ENCODE peak calls at places on chromosomes 4 and X, in eight cellular contexts. D, X, H, P, J, E, T and F are unnamed samples.

GRCh38 chr4:25878676-25879075 is 15.9 kb upstream of the SEL1L3 start:
- DNase-seq in D (no peak), X (no peak), H (no peak), P (no peak), J (no peak), E (no peak), T (no peak), F (no peak)

GRCh38 chr4:84159767-84160166 is 339.3 kb downstream of the NKX6-1 start:
- DNase-seq in D (no peak), X (no peak), H (no peak), P (no peak), J (no peak), E (no peak), T (no peak), F (peak)

GRCh38 chr4:125062079-125062478 is 252.7 kb upstream of the FAT4 start:
- DNase-seq in D (no peak), X (no peak), H (no peak), P (no peak), J (no peak), E (no peak), T (no peak), F (no peak)

GRCh38 chr4:40334591-40335507 is at the start of gene CHRNA9:
- DNase-seq in D (no peak), X (no peak), H (no peak), P (no peak), J (no peak), E (no peak), T (no peak), F (no peak)

GRCh38 chr4:8290701-8290970 is 21.1 kb downstream of the HTRA3 start:
- DNase-seq in D (no peak), X (no peak), H (no peak), P (no peak), J (no peak), E (no peak), T (peak), F (no peak)

GRCh38 chr4:139015948-139016451 is 419 bp downstream of the NOCT start:
- DNase-seq in D (no peak), X (peak), H (peak), P (peak), J (no peak), E (no peak), T (peak), F (no peak)

GRCh38 chr4:122700178-122700725 is 32.3 kb upstream of the BBS12 start:
- DNase-seq in D (no peak), X (peak), H (peak), P (no peak), J (no peak), E (peak), T (peak), F (no peak)

GRCh38 chr4:86810867-86811266 is 38.3 kb downstream of the SLC10A6 start:
- DNase-seq in D (no peak), X (no peak), H (no peak), P (no peak), J (no peak), E (no peak), T (no peak), F (no peak)

GRCh38 chr4:56148428-56148827 is 199.7 kb downstream of the CEP135 start:
- DNase-seq in D (no peak), X (no peak), H (no peak), P (no peak), J (no peak), E (no peak), T (no peak), F (no peak)

GRCh38 chr4:120824905-120825304 is 97.6 kb downstream of the PRDM5 start:
- DNase-seq in D (no peak), X (no peak), H (no peak), P (no peak), J (no peak), E (no peak), T (no peak), F (no peak)

GRCh38 chrX:150465326-150465725 is 102.2 kb downstream of the MAMLD1 start:
- DNase-seq in D (no peak), X (no peak), H (no peak), P (no peak), J (no peak), E (no peak), T (no peak), F (no peak)

GRCh38 chr4:82733636-82734035 is 65.0 kb downstream of the SCD5 start:
- DNase-seq in D (no peak), X (no peak), H (no peak), P (no peak), J (no peak), E (peak), T (no peak), F (no peak)

GRCh38 chrX:100643943-100644587 is at the start of gene SRPX2:
- DNase-seq in D (no peak), X (peak), H (peak), P (peak), J (no peak), E (peak), T (peak), F (no peak)

GRCh38 chr4:25177147-25177546 is 16.9 kb upstream of the SEPSECS start:
- DNase-seq in D (no peak), X (no peak), H (no peak), P (no peak), J (no peak), E (no peak), T (no peak), F (no peak)

GRCh38 chr4:119087121-119087520 is 48.5 kb upstream of the MYOZ2 start:
- DNase-seq in D (no peak), X (peak), H (no peak), P (no peak), J (no peak), E (peak), T (no peak), F (no peak)
- TF ChIP-seq CTCF in D (no peak), X (peak), H (no peak), P (no peak), J (no peak), E (no peak), T (peak), F (no peak)

GRCh38 chr4:65951177-65951576 is 280.9 kb upstream of the EPHA5 start:
- DNase-seq in D (no peak), X (no peak), H (no peak), P (no peak), J (no peak), E (no peak), T (no peak), F (no peak)

DNA sequence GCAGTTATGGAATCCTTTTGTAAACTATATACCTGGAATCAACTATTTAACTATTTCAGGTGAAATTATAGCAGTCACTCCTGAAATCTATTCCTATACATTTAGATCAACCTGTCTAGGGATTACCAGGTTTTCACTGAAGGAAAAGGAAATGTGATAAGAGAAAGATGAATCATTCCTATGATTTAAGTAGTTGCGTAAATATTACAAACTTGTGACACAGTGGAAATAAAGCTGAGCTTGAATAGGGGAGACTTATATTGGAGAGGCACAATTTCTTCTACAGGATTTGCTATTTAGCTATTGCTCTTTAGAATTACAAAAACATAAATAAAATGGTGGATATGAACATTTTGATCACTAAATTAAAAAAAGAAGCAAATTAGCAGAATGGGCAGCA is 284.1 kb upstream of the EPHA5 start:
- DNase-seq in D (no peak), X (peak), H (no peak), P (no peak), J (no peak), E (peak), T (no peak), F (no peak)
- TF ChIP-seq CTCF in D (no peak), X (no peak), H (no peak), P (no peak), J (no peak), E (no peak), T (no peak), F (no peak)

DNA sequence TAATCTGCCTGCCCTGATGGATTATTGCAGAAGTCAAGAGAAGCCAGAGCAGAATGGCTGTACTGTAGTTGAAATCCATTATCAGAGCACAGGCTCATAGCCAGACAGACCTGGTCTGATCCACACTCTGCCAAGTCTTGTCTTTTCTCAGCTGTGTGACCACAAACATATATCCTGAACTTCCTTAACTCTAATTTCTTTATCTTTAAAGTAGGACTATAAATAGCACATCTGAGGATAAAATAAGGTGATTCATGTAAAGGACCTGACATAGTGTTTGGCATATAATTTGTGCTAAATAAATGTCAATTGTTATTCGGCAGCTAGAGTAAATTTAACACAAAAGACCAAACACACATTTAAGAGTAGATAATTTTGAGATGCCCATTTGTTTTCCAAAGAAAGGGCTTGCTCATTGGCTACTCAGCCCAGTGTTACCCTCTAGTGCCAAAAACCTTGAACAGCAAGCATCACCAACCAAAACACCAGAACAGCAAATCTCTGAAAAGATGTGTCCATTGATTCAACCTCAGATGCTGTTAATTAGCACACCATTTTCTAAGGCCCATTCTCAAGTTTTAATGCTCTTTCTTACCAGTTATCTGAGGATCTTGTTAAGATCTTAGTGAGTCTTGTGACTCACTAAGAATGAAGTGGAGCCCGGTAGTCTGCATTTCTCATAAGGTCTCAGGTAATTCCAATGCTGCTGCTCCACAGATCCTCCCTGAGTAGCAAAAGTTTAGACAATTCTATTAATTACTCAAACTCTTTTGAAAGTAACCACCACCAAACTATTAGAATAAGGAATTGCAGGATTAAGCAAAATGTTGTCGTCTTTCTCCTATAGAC is 108.8 kb downstream of the HHIP start:
- DNase-seq in D (no peak), X (peak), H (no peak), P (no peak), J (no peak), E (peak), T (no peak), F (no peak)
- TF ChIP-seq CTCF in D (peak), X (peak), H (no peak), P (no peak), J (peak), E (peak), T (no peak), F (no peak)

DNA sequence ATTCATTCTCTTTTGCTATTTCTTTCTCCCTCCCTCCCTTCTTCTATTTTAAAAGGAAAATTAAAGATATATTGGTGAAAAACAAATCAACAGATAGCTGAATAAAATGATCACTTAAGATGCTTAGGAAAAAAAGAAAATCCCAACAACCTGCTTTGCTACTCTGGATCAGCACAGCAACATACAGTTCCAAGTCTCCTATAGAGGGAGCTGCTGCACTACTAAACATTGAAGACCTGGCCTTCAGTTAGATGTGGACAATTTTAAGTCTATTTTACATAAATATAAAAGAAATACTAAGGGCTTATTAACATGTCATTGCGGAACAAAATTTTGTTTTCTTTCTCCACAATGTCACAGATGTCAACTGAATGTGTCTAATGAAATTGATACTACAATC is 226.4 kb downstream of the MAGEB5 start:
- DNase-seq in D (no peak), X (peak), H (no peak), P (no peak), J (no peak), E (peak), T (no peak), F (no peak)
- TF ChIP-seq CTCF in D (no peak), X (peak), H (no peak), P (no peak), J (peak), E (no peak), T (no peak), F (peak)

DNA sequence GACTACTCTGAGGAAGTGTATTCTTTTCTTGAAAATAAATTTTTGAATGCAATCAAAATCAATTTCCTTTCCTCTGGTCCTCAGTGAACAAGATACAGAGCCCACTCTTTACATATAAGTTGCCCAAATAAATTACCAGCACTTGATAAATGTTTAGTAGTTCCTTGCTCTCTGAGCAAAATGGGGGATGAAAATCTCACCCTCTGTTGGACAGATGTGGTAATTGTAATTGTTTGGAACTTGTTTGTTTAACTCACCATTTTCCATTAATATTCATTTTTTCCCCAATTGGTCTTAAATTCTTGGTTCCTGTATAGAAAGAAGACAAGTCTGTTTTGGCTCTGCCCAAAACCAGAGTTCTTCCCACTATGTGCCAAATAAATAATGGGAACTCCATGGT is 146.3 kb downstream of the LDB2 start:
- DNase-seq in D (no peak), X (peak), H (no peak), P (no peak), J (no peak), E (no peak), T (no peak), F (no peak)
- TF ChIP-seq CTCF in D (no peak), X (peak), H (no peak), P (no peak), J (peak), E (no peak), T (no peak), F (peak)

DNA sequence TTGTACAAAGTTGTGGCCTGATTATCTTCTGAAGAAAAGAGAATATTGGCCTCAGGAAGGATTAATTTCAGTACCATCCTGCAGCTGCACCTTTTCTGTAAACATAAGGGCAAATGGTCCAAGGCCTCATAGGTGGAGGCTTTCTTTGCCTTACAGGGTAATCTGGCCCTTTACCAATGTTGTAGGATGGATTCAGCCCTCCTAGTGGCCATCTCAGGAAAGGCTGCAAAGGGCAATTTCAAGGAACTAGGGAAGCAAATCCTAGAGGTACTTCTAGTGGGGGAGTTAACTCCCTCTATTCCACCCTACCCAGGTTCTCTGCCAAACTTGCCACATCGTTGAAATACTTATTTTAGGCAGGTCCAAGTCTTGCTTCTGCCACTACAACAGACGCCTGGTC is 57.6 kb downstream of the UGT2B11 start:
- DNase-seq in D (no peak), X (peak), H (no peak), P (no peak), J (no peak), E (peak), T (no peak), F (no peak)
- TF ChIP-seq CTCF in D (peak), X (peak), H (no peak), P (no peak), J (peak), E (peak), T (no peak), F (no peak)

DNA sequence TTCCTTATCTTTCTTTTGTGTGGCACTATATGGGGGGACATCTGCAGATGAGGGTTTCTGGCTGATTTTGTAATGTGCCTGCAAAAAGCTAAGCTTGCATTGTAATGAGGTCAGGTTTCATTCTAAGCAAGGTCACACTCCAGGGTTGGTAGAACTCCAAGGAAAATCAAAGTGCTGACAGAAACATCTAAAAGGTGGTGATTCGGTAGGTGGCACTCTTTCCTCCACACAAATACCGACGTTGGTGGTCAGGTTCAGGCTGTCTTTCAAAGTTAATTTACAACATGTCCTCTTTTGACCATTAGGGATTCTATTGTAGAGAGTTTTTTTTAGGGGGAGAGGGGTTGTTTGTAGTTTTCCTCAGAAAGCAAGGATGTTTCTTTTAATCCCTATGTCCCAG is 434.4 kb downstream of the PPARGC1A start:
- DNase-seq in D (no peak), X (peak), H (no peak), P (no peak), J (no peak), E (peak), T (peak), F (no peak)
- TF ChIP-seq CTCF in D (no peak), X (no peak), H (no peak), P (no peak), J (peak), E (peak), T (no peak), F (no peak)

GRCh38 chr4:13484749-13485345 is 707 bp upstream of the RAB28 start:
- DNase-seq in D (no peak), X (peak), H (no peak), P (no peak), J (no peak), E (peak), T (no peak), F (no peak)
- TF ChIP-seq CTCF in D (no peak), X (no peak), H (no peak), P (no peak), J (no peak), E (no peak), T (no peak), F (no peak)

GRCh38 chrX:10926906-10927305 is 184.2 kb upstream of the HCCS start:
- DNase-seq in D (no peak), X (peak), H (no peak), P (no peak), J (no peak), E (no peak), T (no peak), F (no peak)

GRCh38 chrX:10922841-10923240 is 188.3 kb upstream of the HCCS start:
- DNase-seq in D (no peak), X (no peak), H (no peak), P (no peak), J (no peak), E (no peak), T (no peak), F (no peak)

GRCh38 chrX:10926404-10926803 is 184.7 kb upstream of the HCCS start:
- DNase-seq in D (no peak), X (no peak), H (no peak), P (no peak), J (no peak), E (no peak), T (no peak), F (no peak)

DNA sequence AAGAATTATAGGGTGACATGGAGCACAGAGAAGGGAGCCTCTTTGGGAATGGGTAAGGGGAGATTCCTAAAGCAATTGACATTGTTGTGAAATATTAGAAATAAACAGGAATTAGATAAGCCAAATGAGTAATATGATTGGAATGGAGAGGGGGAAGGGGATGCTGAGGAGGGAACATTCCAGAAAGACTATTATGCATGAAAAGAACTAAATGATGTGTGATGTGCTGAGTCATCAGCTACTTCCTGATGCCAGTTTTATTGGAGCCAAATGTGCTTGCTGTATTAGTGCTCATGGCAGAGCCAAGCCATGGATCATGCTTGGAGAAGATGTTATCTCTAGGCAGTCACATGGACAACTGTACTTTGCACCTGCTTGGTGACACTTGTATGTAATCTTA is 189.0 kb upstream of the HCCS start:
- DNase-seq in D (no peak), X (peak), H (no peak), P (no peak), J (no peak), E (peak), T (no peak), F (no peak)
- TF ChIP-seq CTCF in D (no peak), X (no peak), H (no peak), P (no peak), J (no peak), E (no peak), T (no peak), F (no peak)

GRCh38 chr4:94929696-94930095 is 171.9 kb downstream of the BMPR1B start:
- DNase-seq in D (no peak), X (no peak), H (no peak), P (no peak), J (no peak), E (no peak), T (no peak), F (no peak)

GRCh38 chr4:94925764-94926347 is 168.1 kb downstream of the BMPR1B start:
- DNase-seq in D (no peak), X (no peak), H (no peak), P (no peak), J (no peak), E (no peak), T (no peak), F (no peak)

GRCh38 chr4:94924566-94924965 is 166.8 kb downstream of the BMPR1B start:
- DNase-seq in D (no peak), X (no peak), H (no peak), P (no peak), J (no peak), E (peak), T (no peak), F (no peak)

GRCh38 chr4:94927696-94928095 is 169.9 kb downstream of the BMPR1B start:
- DNase-seq in D (no peak), X (no peak), H (no peak), P (no peak), J (no peak), E (no peak), T (no peak), F (no peak)

DNA sequence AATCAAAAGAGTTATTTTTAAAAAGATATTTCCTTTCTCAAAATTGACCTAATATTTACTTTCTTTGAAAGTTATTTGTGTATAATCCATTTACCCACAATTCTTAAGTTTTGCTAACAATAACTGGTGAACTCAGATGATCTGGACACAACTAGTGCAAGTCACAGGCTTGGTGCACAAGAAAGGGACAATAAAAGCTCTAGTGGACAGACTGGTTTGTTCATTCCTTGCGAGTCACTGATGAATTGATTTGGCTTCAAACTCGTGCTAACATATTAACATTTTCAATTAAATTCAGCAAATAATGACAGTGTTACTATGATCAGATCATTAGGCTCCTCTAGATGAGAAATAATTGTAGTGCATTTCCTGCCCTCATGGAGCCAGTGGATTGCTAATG is 169.2 kb downstream of the BMPR1B start:
- DNase-seq in D (no peak), X (no peak), H (no peak), P (no peak), J (no peak), E (no peak), T (no peak), F (no peak)
- TF ChIP-seq CTCF in D (no peak), X (no peak), H (no peak), P (no peak), J (no peak), E (no peak), T (no peak), F (no peak)